ENCODE peak calls at places on chromosomes 4 and X, in eight cellular contexts. R, O, Q, I, J, S, T and P are unnamed samples.

GRCh38 chr4:10625130-10625529 is 59.4 kb downstream of the CLNK start:
- DNase-seq in R (no peak), O (no peak), Q (no peak), I (no peak), J (no peak), S (no peak), T (no peak), P (peak; percentile 37)

GRCh38 chr4:3127129-3127528 is 52.6 kb downstream of the HTT start:
- DNase-seq in R (no peak), O (no peak), Q (no peak), I (no peak), J (no peak), S (no peak), T (no peak), P (no peak)

GRCh38 chr4:4368821-4369580 is 17.9 kb upstream of the NSG1 start:
- DNase-seq in R (no peak), O (peak; percentile 24), Q (no peak), I (no peak), J (no peak), S (no peak), T (no peak), P (no peak)

GRCh38 chr4:118994030-118994429 is 105.4 kb downstream of the SYNPO2 start:
- DNase-seq in R (no peak), O (no peak), Q (no peak), I (no peak), J (no peak), S (no peak), T (no peak), P (no peak)

GRCh38 chrX:136823175-136823574 is 42.4 kb upstream of the ARHGEF6 start:
- DNase-seq in R (no peak), O (peak; percentile 73), Q (peak; percentile 67), I (no peak), J (no peak), S (no peak), T (no peak), P (no peak)

GRCh38 chr4:55947912-55948725 is 626 bp upstream of the CEP135 start:
- DNase-seq in R (peak; percentile 84), O (peak; percentile 90), Q (peak; percentile 96), I (peak; percentile 28), J (peak; percentile 76), S (no peak), T (peak; percentile 18), P (peak; percentile 61)

GRCh38 chr4:124061413-124061812 is 651.1 kb downstream of the ANKRD50 start:
- DNase-seq in R (no peak), O (peak; percentile 39), Q (peak; percentile 15), I (no peak), J (no peak), S (no peak), T (no peak), P (no peak)

GRCh38 chr4:129239088-129239487 is 143.1 kb downstream of the C4orf33 start:
- DNase-seq in R (no peak), O (peak; percentile 19), Q (no peak), I (no peak), J (no peak), S (no peak), T (no peak), P (peak; percentile 33)

GRCh38 chr4:3031357-3032064 is 42.8 kb downstream of the HTT-AS start:
- DNase-seq in R (no peak), O (no peak), Q (peak; percentile 36), I (no peak), J (no peak), S (no peak), T (peak; percentile 84), P (no peak)

GRCh38 chrX:7904557-7904956 is 22.7 kb downstream of the PNPLA4 start:
- DNase-seq in R (no peak), O (peak; percentile 19), Q (no peak), I (no peak), J (no peak), S (no peak), T (no peak), P (no peak)

GRCh38 chr4:33407496-33407895 is 2687.3 kb downstream of the PCDH7 start:
- DNase-seq in R (no peak), O (no peak), Q (peak; percentile 61), I (no peak), J (no peak), S (peak; percentile 14), T (peak; percentile 1), P (no peak)

GRCh38 chr4:158170691-158171455 is 2.0 kb downstream of the GASK1B start:
- DNase-seq in R (no peak), O (peak; percentile 61), Q (peak; percentile 53), I (no peak), J (no peak), S (peak; percentile 73), T (peak; percentile 18), P (peak; percentile 81)

GRCh38 chrX:41723305-41723704 is 676 bp upstream of the GPR82 start:
- DNase-seq in R (no peak), O (peak; percentile 48), Q (no peak), I (no peak), J (no peak), S (no peak), T (no peak), P (no peak)

GRCh38 chr4:17128268-17128667 is 229.8 kb upstream of the LDB2 start:
- DNase-seq in R (no peak), O (peak; percentile 63), Q (no peak), I (no peak), J (no peak), S (no peak), T (no peak), P (no peak)

GRCh38 chrX:72142094-72142843 is 10.6 kb upstream of the RTL5 start:
- DNase-seq in R (no peak), O (no peak), Q (no peak), I (no peak), J (no peak), S (peak; percentile 16), T (no peak), P (peak; percentile 26)

GRCh38 chrX:56248492-56248891 is 16.3 kb downstream of the KLF8 start:
- DNase-seq in R (peak; percentile 67), O (peak; percentile 66), Q (peak; percentile 60), I (peak; percentile 21), J (peak; percentile 34), S (peak; percentile 64), T (peak; percentile 72), P (peak; percentile 65)

GRCh38 chr4:122672091-122672490 is 51.2 kb upstream of the IL21 start:
- DNase-seq in R (no peak), O (no peak), Q (no peak), I (no peak), J (no peak), S (no peak), T (no peak), P (no peak)

GRCh38 chr4:188372856-188373255 is 233.6 kb downstream of the TRIML1 start:
- DNase-seq in R (no peak), O (no peak), Q (peak; percentile 8), I (peak; percentile 67), J (no peak), S (no peak), T (no peak), P (peak; percentile 80)

DNA sequence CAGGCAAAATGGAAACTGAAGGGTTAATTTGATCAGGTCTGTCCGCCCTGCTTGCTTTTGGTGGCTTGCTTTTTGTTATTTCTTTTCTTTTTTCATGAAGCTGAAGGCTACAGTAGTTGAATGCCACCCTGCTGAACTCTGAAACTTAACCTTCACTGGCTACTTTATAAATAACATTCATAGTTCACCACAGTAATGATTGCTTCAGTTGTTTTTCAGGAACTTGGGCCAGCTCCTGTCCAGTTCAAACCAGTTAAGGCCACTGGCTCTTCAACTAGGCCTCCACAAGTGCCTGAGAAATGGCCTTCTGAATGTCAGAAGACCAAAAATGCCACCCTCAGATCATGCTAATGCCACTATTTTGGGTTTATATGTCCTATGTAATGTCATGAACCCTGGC is 7.7 kb upstream of the ASB9 start:
- DNase-seq in R (no peak), O (no peak), Q (no peak), I (no peak), J (no peak), S (no peak), T (no peak), P (no peak)
- H3K9me2 ChIP-seq in R (no peaks in the 10 kb centered on the region), O (no peaks in the 10 kb centered on the region), Q (no peaks in the 10 kb centered on the region), I (no peaks in the 10 kb centered on the region), J (no peaks in the 10 kb centered on the region), S (no peaks in the 10 kb centered on the region), T (no peaks in the 10 kb centered on the region), P (no peaks in the 10 kb centered on the region)

DNA sequence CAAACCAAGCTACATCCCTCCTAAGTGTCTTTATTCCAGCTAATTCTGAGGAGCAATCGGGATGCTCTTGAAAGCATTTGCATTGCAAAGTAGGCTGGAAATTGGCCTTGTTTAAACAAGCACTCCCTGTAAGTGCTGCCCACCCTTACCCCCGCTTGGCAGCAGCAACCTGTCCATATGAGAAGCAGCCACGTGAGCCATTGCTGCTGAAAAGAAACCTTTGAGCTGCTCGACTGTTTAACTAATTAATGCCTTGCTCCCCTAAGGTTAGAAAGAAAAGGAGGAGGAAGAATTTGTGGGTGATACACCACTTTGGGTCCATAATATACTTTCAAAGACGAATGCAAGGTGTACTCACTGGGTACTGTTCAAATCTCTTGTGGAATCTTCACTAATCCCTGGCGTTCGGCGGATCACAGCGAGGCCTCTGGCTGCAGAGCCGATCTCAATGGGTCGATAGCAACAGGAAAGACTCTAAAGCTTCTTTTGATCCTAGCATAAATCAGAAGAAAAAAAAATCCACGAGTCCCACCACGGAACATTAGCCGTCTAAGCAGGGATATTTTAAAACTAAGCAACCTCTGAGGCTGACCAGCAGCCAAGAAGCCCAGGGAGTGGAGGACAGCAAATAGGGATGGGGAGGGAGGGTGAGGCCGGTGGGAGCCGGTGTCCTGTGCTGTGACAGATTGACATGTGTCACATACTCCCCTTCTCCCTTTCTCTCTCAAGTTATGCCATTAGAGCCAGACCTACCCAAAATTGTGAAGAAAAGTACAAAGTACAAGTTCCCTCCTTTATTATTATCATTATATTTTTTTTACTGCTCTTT is 37.2 kb upstream of the MGST2 start:
- DNase-seq in R (no peak), O (no peak), Q (no peak), I (no peak), J (no peak), S (peak; percentile 66), T (no peak), P (no peak)
- H3K27ac ChIP-seq in R (no peak overlapping the region), O (no peak overlapping the region), Q (no peak overlapping the region), I (no peak overlapping the region), J (no peak overlapping the region), S (no peak overlapping the region), T (no peak overlapping the region), P (no peak overlapping the region)

DNA sequence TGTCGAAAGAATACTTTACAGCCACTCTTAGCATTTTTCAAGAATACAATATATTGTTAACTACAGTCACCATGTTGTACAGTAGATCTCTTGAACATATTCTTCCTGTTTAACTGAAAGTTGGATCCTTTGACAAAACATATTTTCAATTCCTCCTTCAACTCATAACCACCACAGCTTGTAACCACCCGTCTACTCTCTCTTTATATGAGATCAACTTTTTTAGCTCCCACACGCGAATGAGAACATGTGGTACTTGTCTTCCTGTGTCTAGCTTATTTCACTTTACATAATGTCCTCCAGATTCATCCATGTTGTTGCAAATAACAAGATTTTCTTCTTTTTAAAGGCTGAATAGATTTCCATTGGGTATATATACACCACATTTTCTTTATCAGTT is 338.3 kb upstream of the IGFBP7 start:
- DNase-seq in R (no peak), O (no peak), Q (no peak), I (no peak), J (no peak), S (no peak), T (no peak), P (no peak)
- H3K9me2 ChIP-seq in R (no peaks in the 10 kb centered on the region), O (no peaks in the 10 kb centered on the region), Q (no peaks in the 10 kb centered on the region), I (no peaks in the 10 kb centered on the region), J (no peaks in the 10 kb centered on the region), S (peaks cover 3% of the 10 kb centered on the region), T (no peaks in the 10 kb centered on the region), P (no peaks in the 10 kb centered on the region)

DNA sequence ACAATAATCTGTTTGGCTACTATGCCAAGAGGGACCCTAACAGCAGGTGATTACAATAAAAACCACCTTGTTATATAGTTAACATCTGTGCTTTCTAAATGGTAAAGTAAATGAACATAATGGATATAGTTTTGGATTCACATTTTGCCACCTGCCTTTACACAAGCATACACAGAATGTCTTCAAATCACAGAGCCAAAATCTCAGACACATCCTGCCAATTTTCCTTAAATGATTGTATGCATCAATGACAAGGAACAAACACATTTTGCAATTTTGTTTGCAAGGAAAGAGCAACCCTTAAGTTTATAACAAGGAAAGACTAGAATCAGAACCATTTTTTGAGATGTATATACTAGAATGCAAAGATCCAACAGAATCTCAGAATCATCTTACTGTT is 334.2 kb downstream of the FSTL5 start:
- DNase-seq in R (no peak), O (no peak), Q (no peak), I (no peak), J (no peak), S (no peak), T (no peak), P (no peak)
- H3K27ac ChIP-seq in R (no peak overlapping the region), O (no peak overlapping the region), Q (no peak overlapping the region), I (no peak overlapping the region), J (no peak overlapping the region), S (no peak overlapping the region), T (no peak overlapping the region), P (no peak overlapping the region)